ENCODE peak calls at places on chromosomes 12 and 14, in nine cellular contexts. I is tibial nerve; L is activated effector memory CD4-positive, alpha-beta T cell treated with Interleukin-2 at 50 U/mL for 16 hours; O is activated naive CD8-positive, alpha-beta T cell treated with anti-CD3 and anti-CD28 coated beads, Interleukin-2, amount 50 U/mL, for 24 hours; U is kidney epithelial cell; S is activated CD4-positive, alpha-beta T cell treated with anti-CD3 and anti-CD28 coated beads for 36 hours; Y is anterior cingulate cortex; A is HTR-8/SVneo; V is endothelial cell. Z is an unnamed sample.

GRCh38 chr12:27334052-27334720 is 1.6 kb downstream of the BMAL2 start:
- DNase-seq in I (no peak), L (no peak), O (no peak), U (no peak), S (no peak), Y (no peak), A (no peak), V (no peak), Z (no peak)

GRCh38 chr12:121888083-121888477 is 510 bp upstream of the PSMD9 start:
- DNase-seq in I (no peak), L (no peak), O (no peak), U (no peak), S (no peak), Y (no peak), A (no peak), V (no peak), Z (no peak)

GRCh38 chr12:116773276-116773731 is 35.2 kb downstream of the RNFT2 start:
- DNase-seq in I (no peak), L (no peak), O (no peak), U (no peak), S (no peak), Y (no peak), A (peak), V (peak), Z (no peak)

GRCh38 chr14:99605299-99605961 is 1.4 kb upstream of the CCDC85C start:
- DNase-seq in I (no peak), L (peak), O (peak), U (no peak), S (peak), Y (no peak), A (peak), V (peak), Z (peak)

GRCh38 chr14:105093426-105094192 is 28.4 kb upstream of the GPR132 start:
- DNase-seq in I (no peak), L (peak), O (peak), U (peak), S (peak), Y (no peak), A (peak), V (peak), Z (no peak)

GRCh38 chr12:133129368-133130037 is 571 bp downstream of the ZNF891 start:
- DNase-seq in I (no peak), L (no peak), O (peak), U (no peak), S (peak), Y (no peak), A (peak), V (no peak), Z (peak)

GRCh38 chr12:64400041-64400440 is 4.2 kb upstream of the XPOT start:
- DNase-seq in I (no peak), L (peak), O (no peak), U (no peak), S (peak), Y (no peak), A (peak), V (no peak), Z (no peak)

GRCh38 chr12:85626782-85627171 is 209.4 kb downstream of the RASSF9 start:
- DNase-seq in I (no peak), L (no peak), O (no peak), U (no peak), S (no peak), Y (no peak), A (no peak), V (no peak), Z (no peak)